ENCODE peak calls at places on chromosomes 3 and 15, in eight cellular contexts. G, E, A, U, Z, L, Y and W are unnamed samples.
A peak's percentile ranks its signal among the peaks of the same experiment; 100 is the strongest.

GRCh38 chr3:28835751-28836150 is 445.1 kb upstream of the RBMS3 start:
- DNase-seq in E (peak; percentile 43), L (no peak), Z (no peak), A (no peak), Y (no peak), G (no peak), U (no peak), W (no peak)

GRCh38 chr3:57783186-57784088 is 27.3 kb downstream of the SLMAP start:
- DNase-seq in Z (no peak), Y (peak; percentile 11), L (peak; percentile 27), U (no peak), G (no peak), A (no peak), E (no peak), W (no peak)

GRCh38 chr3:12395349-12396012 is 88.8 kb upstream of the TSEN2 start:
- DNase-seq in G (no peak), E (no peak), U (no peak), L (no peak), Y (no peak), A (no peak), Z (no peak), W (no peak)

GRCh38 chr15:77852241-77853007 is 219.7 kb upstream of the LINGO1 start:
- DNase-seq in L (no peak), G (no peak), Z (no peak), A (no peak), U (no peak), E (no peak), Y (no peak), W (no peak)

GRCh38 chr3:116930786-116931185 is 221.2 kb downstream of the TUSC7 start:
- DNase-seq in E (no peak), A (no peak), Y (no peak), U (no peak), L (no peak), Z (no peak), G (no peak), W (no peak)

GRCh38 chr3:134065252-134065651 is 35.5 kb upstream of the SLCO2A1 start:
- DNase-seq in L (no peak), U (no peak), Y (no peak), Z (no peak), G (no peak), A (no peak), E (no peak), W (peak; percentile 26)

GRCh38 chr3:33152363-33153360 is 38.8 kb downstream of the CRTAP start:
- DNase-seq in Y (no peak), Z (no peak), G (no peak), U (no peak), A (no peak), E (peak; percentile 45), L (no peak), W (no peak)

GRCh38 chr3:105158277-105158676 is 208.4 kb upstream of the ALCAM start:
- DNase-seq in Y (no peak), U (no peak), Z (no peak), L (no peak), E (no peak), G (no peak), A (no peak), W (no peak)

GRCh38 chr3:87350367-87351199 is 74.2 kb upstream of the POU1F1 start:
- DNase-seq in Y (peak; percentile 6), L (peak; percentile 60), U (peak; percentile 70), G (peak; percentile 33), E (peak; percentile 38), Z (peak; percentile 38), A (no peak), W (no peak)

GRCh38 chr3:23776352-23776891 is 29.3 kb upstream of the UBE2E1 start:
- DNase-seq in E (peak; percentile 50), L (peak; percentile 92), G (no peak), Z (no peak), U (no peak), Y (no peak), A (no peak), W (no peak)

GRCh38 chr15:67130166-67130565 is 64.8 kb downstream of the SMAD3 start:
- DNase-seq in U (peak; percentile 43), Z (no peak), L (no peak), Y (no peak), A (no peak), G (no peak), E (no peak), W (no peak)

GRCh38 chr3:153078826-153079225 is 83.2 kb upstream of the RAP2B start:
- DNase-seq in U (no peak), E (no peak), Y (no peak), L (no peak), Z (no peak), A (no peak), G (no peak), W (no peak)

GRCh38 chr3:18295171-18295920 is 129.8 kb downstream of the SATB1 start:
- DNase-seq in E (peak; percentile 82), L (peak; percentile 25), Y (peak; percentile 27), Z (peak; percentile 87), A (no peak), U (peak; percentile 47), G (peak; percentile 30), W (no peak)

GRCh38 chr15:70050447-70050846 is 47.3 kb downstream of the TLE3 start:
- DNase-seq in G (no peak), U (no peak), Y (no peak), Z (no peak), E (no peak), L (no peak), A (no peak), W (peak; percentile 8)

GRCh38 chr15:84764989-84765388 is 16.6 kb downstream of the ZNF592 start:
- DNase-seq in A (no peak), G (no peak), E (no peak), L (no peak), Z (no peak), U (no peak), Y (no peak), W (no peak)

GRCh38 chr15:58476525-58477162 is 44.9 kb downstream of the LIPC start:
- DNase-seq in A (no peak), E (no peak), U (no peak), Y (no peak), G (no peak), Z (no peak), L (no peak), W (peak; percentile 69)

GRCh38 chr3:33980252-33980651 is 181.8 kb downstream of the PDCD6IP start:
- DNase-seq in Y (no peak), U (no peak), A (no peak), E (peak; percentile 63), G (peak; percentile 50), L (peak; percentile 22), Z (peak; percentile 8), W (no peak)

GRCh38 chr3:150074277-150074676 is 103.6 kb upstream of the PFN2 start:
- DNase-seq in E (no peak), Z (no peak), Y (no peak), G (no peak), U (no peak), A (no peak), L (no peak), W (no peak)

GRCh38 chr15:70095387-70096214 is 2.1 kb downstream of the TLE3 start:
- DNase-seq in L (no peak), G (no peak), U (peak; percentile 60), Z (no peak), A (peak; percentile 62), Y (peak; percentile 33), E (peak; percentile 16), W (no peak)

GRCh38 chr3:125324341-125324740 is 50.8 kb downstream of the ZNF148 start:
- DNase-seq in L (no peak), E (no peak), A (no peak), Z (no peak), U (no peak), G (no peak), Y (no peak), W (no peak)
- H3K4me1 ChIP-seq in L (peaks cover 5% of the 10 kb centered on the region), E (no peaks in the 10 kb centered on the region), A (no peaks in the 10 kb centered on the region), Z (no peaks in the 10 kb centered on the region), U (no peaks in the 10 kb centered on the region), G (peaks cover 7% of the 10 kb centered on the region), Y (no peaks in the 10 kb centered on the region), W (peaks cover 2% of the 10 kb centered on the region)

DNA sequence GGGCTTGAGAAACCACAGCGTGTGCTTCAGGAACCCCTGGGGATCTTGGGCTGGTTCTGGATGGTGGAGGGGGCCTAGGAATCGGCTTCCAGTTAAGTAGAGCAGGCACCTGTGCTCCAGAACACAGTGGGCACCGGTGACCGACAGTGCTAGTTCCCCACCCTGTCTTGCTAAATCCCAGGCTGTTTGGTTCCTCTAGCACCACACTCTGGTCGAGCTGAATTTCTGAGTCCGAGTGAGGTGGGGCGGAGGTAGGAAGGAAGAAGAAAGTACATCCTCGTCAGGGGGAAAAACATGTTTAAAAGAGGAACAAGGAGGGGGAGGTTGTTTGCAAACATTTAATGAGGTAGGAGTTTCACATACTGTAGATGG is 29.1 kb downstream of the SLC6A6 start:
- DNase-seq in L (no peak), U (peak; percentile 79), E (no peak), A (no peak), G (no peak), Z (no peak), Y (no peak), W (no peak)
- H3K4me3 ChIP-seq in L (no peak overlapping the region), U (peak overlapping the region; percentile 19), E (no peak overlapping the region), A (no peak overlapping the region), G (no peak overlapping the region), Z (peak overlapping the region; percentile 48), Y (no peak overlapping the region), W (no peak overlapping the region)

GRCh38 chr3:32084870-32085269 is 21.6 kb upstream of the GPD1L start:
- DNase-seq in U (no peak), E (no peak), A (no peak), Y (no peak), Z (no peak), L (no peak), G (no peak), W (no peak)

GRCh38 chr3:32078085-32078634 is 28.3 kb upstream of the GPD1L start:
- DNase-seq in Y (no peak), A (no peak), L (no peak), Z (no peak), U (no peak), E (no peak), G (no peak), W (no peak)

GRCh38 chr3:32078864-32079263 is 27.6 kb upstream of the GPD1L start:
- DNase-seq in Z (no peak), E (no peak), G (no peak), L (no peak), U (no peak), A (no peak), Y (no peak), W (no peak)

GRCh38 chr3:32083901-32084300 is 22.5 kb upstream of the GPD1L start:
- DNase-seq in E (no peak), L (no peak), Z (no peak), G (no peak), A (no peak), Y (no peak), U (no peak), W (no peak)

DNA sequence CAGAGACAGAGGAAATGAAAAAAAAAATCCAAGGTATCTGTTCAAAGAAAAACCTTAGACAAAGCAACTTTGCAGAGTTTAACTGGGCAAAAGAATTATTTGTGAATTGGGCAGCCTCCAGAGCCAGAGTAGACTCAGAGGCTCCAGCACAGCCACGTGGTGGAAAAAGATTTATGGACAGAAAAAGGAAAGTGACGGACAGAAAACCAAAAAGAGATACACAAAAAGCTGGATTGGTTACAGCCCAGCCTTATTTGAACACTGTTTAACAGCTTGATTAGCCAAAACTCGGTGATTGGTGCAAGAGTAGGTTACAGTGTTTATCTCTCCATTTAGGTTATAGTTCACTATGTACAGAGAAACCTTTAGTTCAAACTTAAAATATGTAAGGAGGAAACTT is 23.7 kb upstream of the GPD1L start:
- DNase-seq in A (no peak), Y (no peak), U (no peak), G (no peak), Z (no peak), E (no peak), L (peak; percentile 81), W (no peak)
- TF ChIP-seq CTCF in A (no peak), Y (no peak), U (no peak), G (no peak), Z (no peak), E (no peak), L (no peak), W (no peak)

GRCh38 chr3:196217307-196218154 is 1.2 kb downstream of the SLC51A start:
- DNase-seq in L (no peak), Y (no peak), Z (no peak), A (no peak), U (no peak), E (no peak), G (no peak), W (no peak)
- H3K4me1 ChIP-seq in L (peaks cover 5% of the 10 kb centered on the region), Y (peaks cover 18% of the 10 kb centered on the region), Z (no peaks in the 10 kb centered on the region), A (peaks cover 5% of the 10 kb centered on the region), U (no peaks in the 10 kb centered on the region), E (peaks cover 14% of the 10 kb centered on the region), G (peaks cover 4% of the 10 kb centered on the region), W (peaks cover 24% of the 10 kb centered on the region)